ENCODE peak calls at places on chromosomes 3 and 15, in six cellular contexts. G is A549, H is cardiac muscle cell, V is hepatocyte, I is stomach, S is right atrium auricular region. O is an unnamed sample.
A peak's percentile ranks its signal among the peaks of the same experiment; 100 is the strongest.

GRCh38 chr3:117856354-117856753 is 1146.8 kb downstream of the TUSC7 start:
- DNase-seq in G (no peak), H (no peak), V (no peak), I (no peak), S (no peak), O (no peak)

GRCh38 chr3:29561651-29562050 is 280.8 kb downstream of the RBMS3 start:
- DNase-seq in G (no peak), H (no peak), V (no peak), I (no peak), S (no peak), O (no peak)

GRCh38 chr3:76063019-76063418 is 277.7 kb upstream of the ZNF717 start:
- DNase-seq in G (no peak), H (no peak), V (no peak), I (no peak), S (no peak), O (peak; percentile 73)

GRCh38 chr3:190790185-190790584 is 72.3 kb downstream of the GMNC start:
- DNase-seq in G (no peak), H (no peak), V (no peak), I (no peak), S (no peak), O (no peak)

GRCh38 chr3:181700168-181701087 is 11.3 kb upstream of the SOX2 start:
- DNase-seq in G (peak; percentile 69), H (peak; percentile 88), V (peak; percentile 89), I (peak; percentile 77), S (no peak), O (peak; percentile 72)

GRCh38 chr3:179451335-179452165 is at the start of gene GNB4:
- DNase-seq in G (peak; percentile 75), H (peak; percentile 91), V (peak; percentile 91), I (peak; percentile 73), S (peak; percentile 69), O (peak; percentile 77)

GRCh38 chr15:29087521-29088285 is 181.9 kb downstream of the NSMCE3 start:
- DNase-seq in G (no peak), H (no peak), V (no peak), I (no peak), S (no peak), O (no peak)

GRCh38 chr3:126867526-126868200 is 115.3 kb upstream of the PLXNA1 start:
- DNase-seq in G (no peak), H (no peak), V (no peak), I (no peak), S (no peak), O (no peak)

GRCh38 chr15:66211670-66212455 is 41.7 kb downstream of the MEGF11 start:
- DNase-seq in G (no peak), H (no peak), V (no peak), I (no peak), S (no peak), O (no peak)

GRCh38 chr3:138944842-138945645 is 1.9 kb downstream of the FOXL2 start:
- DNase-seq in G (no peak), H (peak; percentile 73), V (peak; percentile 29), I (no peak), S (no peak), O (no peak)

GRCh38 chr3:81998139-81998755 is 236.8 kb upstream of the GBE1 start:
- DNase-seq in G (no peak), H (no peak), V (peak; percentile 28), I (no peak), S (no peak), O (no peak)

GRCh38 chr3:185070491-185071335 is 82.1 kb downstream of the C3orf70 start:
- DNase-seq in G (peak; percentile 39), H (peak; percentile 44), V (peak; percentile 49), I (no peak), S (no peak), O (no peak)

GRCh38 chr15:60673918-60674558 is 195.1 kb upstream of the ICE2 start:
- DNase-seq in G (peak; percentile 58), H (no peak), V (peak; percentile 83), I (peak; percentile 43), S (peak; percentile 75), O (peak; percentile 89)

GRCh38 chr15:60674704-60675405 is 195.9 kb upstream of the ICE2 start:
- DNase-seq in G (no peak), H (no peak), V (no peak), I (no peak), S (no peak), O (no peak)

GRCh38 chr15:60669351-60669750 is 190.4 kb upstream of the ICE2 start:
- DNase-seq in G (no peak), H (no peak), V (no peak), I (no peak), S (no peak), O (no peak)

GRCh38 chr15:60673156-60673555 is 194.2 kb upstream of the ICE2 start:
- DNase-seq in G (no peak), H (no peak), V (no peak), I (no peak), S (no peak), O (no peak)

GRCh38 chr15:60672400-60672799 is 193.5 kb upstream of the ICE2 start:
- DNase-seq in G (no peak), H (no peak), V (no peak), I (no peak), S (no peak), O (no peak)
- TF ChIP-seq CTCF in G (no peak), H (no peak), V (no peak), I (no peak), S (no peak), O (no peak)

GRCh38 chr3:177195242-177195940 is 1.9 kb downstream of the TBL1XR1 start:
- DNase-seq in G (no peak), H (peak; percentile 61), V (peak; percentile 55), I (no peak), S (peak; percentile 18), O (peak; percentile 34)
- H3K27ac ChIP-seq in G (peak overlapping the region; percentile 97), H (peak overlapping the region; percentile 98), V (peak overlapping the region; percentile 100), I (peak overlapping the region; percentile 99), S (peak overlapping the region; percentile 99), O (no peak overlapping the region)

GRCh38 chr3:133992385-133992784 is 37.3 kb downstream of the SLCO2A1 start:
- DNase-seq in G (no peak), H (no peak), V (peak; percentile 16), I (no peak), S (peak; percentile 58), O (no peak)
- TF ChIP-seq CTCF in G (no peak), H (peak; percentile 13), V (no peak), I (no peak), S (no peak), O (no peak)

DNA sequence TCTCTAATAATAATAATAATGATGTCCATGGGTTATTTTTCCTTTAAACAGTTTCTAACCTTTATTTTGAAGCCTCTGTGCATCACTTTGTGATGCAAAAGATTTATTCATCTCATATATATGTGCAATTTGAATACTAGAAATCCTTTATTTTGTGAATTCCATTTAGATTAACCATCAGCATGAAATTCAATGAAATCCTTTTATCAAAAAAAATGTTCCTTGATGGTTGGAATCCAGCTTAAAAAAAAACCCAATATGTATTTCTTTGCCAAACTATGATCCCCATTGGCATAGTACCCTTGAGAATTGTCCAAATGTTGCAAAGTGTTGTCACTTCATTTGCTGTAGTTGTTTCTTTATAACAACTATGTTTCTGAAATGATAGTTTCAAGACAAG is 7.4 kb downstream of the TBC1D23 start:
- DNase-seq in G (no peak), H (no peak), V (no peak), I (no peak), S (no peak), O (no peak)
- H3K27ac ChIP-seq in G (no peak overlapping the region), H (no peak overlapping the region), V (no peak overlapping the region), I (no peak overlapping the region), S (no peak overlapping the region), O (no peak overlapping the region)

GRCh38 chr3:113275876-113276580 is 64.7 kb downstream of the BOC start:
- DNase-seq in G (no peak), H (peak; percentile 23), V (no peak), I (no peak), S (peak; percentile 78), O (peak; percentile 16)
- TF ChIP-seq CTCF in G (no peak), H (peak; percentile 24), V (no peak), I (no peak), S (no peak), O (no peak)

O was measured in RWPE1.